ENCODE peak calls at places on chromosome 22, in nine cellular contexts. F is prostate gland, M is upper lobe of right lung, D is tibial nerve, S is heart left ventricle, C is Peyer's patch, X is PC-9, I is lung, H is psoas muscle. G is an unnamed sample. For H3K4me1, the result is how much of the 10 kb centered on the place peaks cover.

GRCh38 chr22:19291218-19291579 is 320 bp downstream of the CLTCL1 start:
- DNase-seq in C (peak), F (peak), D (no peak), S (peak), X (peak), M (peak), I (no peak), H (peak), G (peak)

GRCh38 chr22:40021401-40022000 is 26.7 kb downstream of the FAM83F start:
- DNase-seq in D (no peak), X (no peak), M (no peak), S (no peak), C (peak), H (no peak), F (no peak), I (no peak), G (no peak)

GRCh38 chr22:19687561-19688300 is 26.6 kb upstream of the SEPTIN5 start:
- DNase-seq in H (peak), F (no peak), D (no peak), C (no peak), M (peak), S (no peak), X (peak), I (no peak), G (no peak)

GRCh38 chr22:35630387-35630793 is 13.3 kb upstream of the MB start:
- DNase-seq in F (no peak), C (no peak), M (peak), D (no peak), X (peak), I (no peak), H (no peak), S (no peak), G (no peak)

GRCh38 chr22:32623943-32624342 is 149.3 kb downstream of the FBXO7 start:
- DNase-seq in H (peak), I (peak), C (no peak), S (no peak), X (no peak), M (no peak), D (peak), F (peak), G (peak)

GRCh38 chr22:41857160-41857859 is 24.4 kb downstream of the SREBF2 start:
- DNase-seq in M (no peak), C (no peak), S (no peak), I (no peak), D (peak), X (peak), H (peak), F (peak), G (no peak)

GRCh38 chr22:25110846-25111578 is 88.6 kb upstream of the CRYBB3 start:
- DNase-seq in X (peak), D (peak), I (peak), M (peak), C (peak), F (peak), H (peak), S (peak), G (peak)

GRCh38 chr22:35781898-35782297 is 64.2 kb downstream of the APOL5 start:
- DNase-seq in I (no peak), S (no peak), C (no peak), D (no peak), H (no peak), F (no peak), M (no peak), X (no peak), G (no peak)

GRCh38 chr22:42688241-42688913 is 32.3 kb downstream of the A4GALT start:
- DNase-seq in C (no peak), D (peak), M (peak), I (peak), H (peak), X (peak), F (peak), S (peak), G (peak)

GRCh38 chr22:25025586-25025985 is 73.1 kb downstream of the KIAA1671 start:
- DNase-seq in D (no peak), H (no peak), F (no peak), S (no peak), C (no peak), I (no peak), X (no peak), M (peak), G (no peak)

GRCh38 chr22:41603873-41604332 is 14.3 kb upstream of the PMM1 start:
- DNase-seq in F (no peak), X (no peak), D (no peak), I (no peak), H (no peak), C (no peak), M (no peak), S (no peak), G (no peak)

GRCh38 chr22:38866024-38866398 is 6.0 kb downstream of the CBX6 start:
- DNase-seq in S (no peak), M (no peak), D (no peak), I (no peak), F (no peak), C (no peak), H (no peak), X (no peak), G (no peak)
- H3K4me1 ChIP-seq in S (half or more), M (under half), D (half or more), I (under half), F (under half), C (under half), H (under half), X (under half), G (under half)

DNA sequence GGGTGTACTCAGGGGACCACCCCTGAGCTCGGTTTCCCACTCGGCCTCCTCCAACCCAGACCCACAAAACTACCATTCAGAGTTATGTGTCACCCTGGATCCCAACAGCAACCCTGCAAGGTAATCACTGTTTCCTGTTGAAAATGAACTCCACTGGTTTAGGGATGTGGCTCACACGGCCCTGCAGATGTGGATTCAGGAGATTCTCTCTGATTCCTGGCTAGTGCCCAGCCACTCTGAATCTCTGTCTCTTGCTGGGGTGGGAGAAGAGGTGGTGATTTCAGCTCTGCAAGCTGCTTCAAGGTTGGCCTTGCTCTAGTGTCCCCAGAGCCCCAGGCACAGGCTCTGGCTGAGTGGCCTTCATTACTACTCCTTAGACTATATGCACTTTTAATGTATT is 1231.6 kb downstream of the TBC1D22A start:
- DNase-seq in I (no peak), C (no peak), X (no peak), S (no peak), D (no peak), M (no peak), F (no peak), H (no peak), G (no peak)
- H3K4me1 ChIP-seq in I (under half), C (under half), X (under half), S (under half), D (under half), M (under half), F (under half), H (under half), G (under half)

GRCh38 chr22:37371491-37371890 is 55.8 kb downstream of the ELFN2 start:
- DNase-seq in M (no peak), F (no peak), D (no peak), C (no peak), X (no peak), I (no peak), H (no peak), S (no peak), G (peak)
- H3K4me1 ChIP-seq in M (under half), F (under half), D (under half), C (under half), X (under half), I (under half), H (under half), S (under half), G (under half)

GRCh38 chr22:22895776-22896445 is 8.3 kb downstream of the IGLL5 start:
- DNase-seq in S (no peak), C (no peak), F (no peak), I (no peak), D (no peak), H (no peak), M (peak), X (no peak), G (no peak)

GRCh38 chr22:22894740-22895731 is 7.4 kb downstream of the IGLL5 start:
- DNase-seq in D (no peak), S (no peak), I (no peak), M (peak), C (no peak), F (no peak), H (no peak), X (no peak), G (no peak)

GRCh38 chr22:22896601-22897000 is 9.0 kb downstream of the IGLL5 start:
- DNase-seq in I (no peak), F (no peak), M (no peak), H (no peak), C (no peak), D (no peak), S (no peak), X (no peak), G (no peak)

GRCh38 chr22:22897036-22897435 is 9.4 kb downstream of the IGLL5 start:
- DNase-seq in D (no peak), H (no peak), I (no peak), C (no peak), F (no peak), M (peak), X (no peak), S (no peak), G (no peak)

DNA sequence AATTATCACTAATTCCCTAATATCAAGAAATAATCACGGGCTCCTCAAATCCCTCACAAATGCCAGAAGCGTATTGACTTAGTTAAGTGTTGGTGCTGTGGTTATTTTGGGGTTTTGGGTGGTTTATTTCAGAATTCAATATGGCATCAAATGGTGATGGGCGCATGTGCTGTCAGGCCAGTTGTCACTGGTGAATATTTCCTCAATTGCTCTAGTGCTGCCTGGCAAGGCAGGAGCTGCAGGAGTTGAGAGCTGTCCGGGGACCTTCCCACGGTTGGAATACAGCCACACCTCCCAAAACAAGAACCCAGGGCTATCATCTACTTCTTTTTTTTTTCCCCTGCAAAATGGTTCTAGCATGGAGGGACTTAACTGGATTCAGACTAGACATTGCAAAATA is 10.3 kb downstream of the IGLL5 start:
- DNase-seq in C (no peak), I (no peak), D (no peak), H (no peak), M (no peak), S (no peak), F (no peak), X (no peak), G (no peak)
- H3K4me1 ChIP-seq in C (under half), I (under half), D (under half), H (under half), M (under half), S (under half), F (under half), X (under half), G (under half)

DNA sequence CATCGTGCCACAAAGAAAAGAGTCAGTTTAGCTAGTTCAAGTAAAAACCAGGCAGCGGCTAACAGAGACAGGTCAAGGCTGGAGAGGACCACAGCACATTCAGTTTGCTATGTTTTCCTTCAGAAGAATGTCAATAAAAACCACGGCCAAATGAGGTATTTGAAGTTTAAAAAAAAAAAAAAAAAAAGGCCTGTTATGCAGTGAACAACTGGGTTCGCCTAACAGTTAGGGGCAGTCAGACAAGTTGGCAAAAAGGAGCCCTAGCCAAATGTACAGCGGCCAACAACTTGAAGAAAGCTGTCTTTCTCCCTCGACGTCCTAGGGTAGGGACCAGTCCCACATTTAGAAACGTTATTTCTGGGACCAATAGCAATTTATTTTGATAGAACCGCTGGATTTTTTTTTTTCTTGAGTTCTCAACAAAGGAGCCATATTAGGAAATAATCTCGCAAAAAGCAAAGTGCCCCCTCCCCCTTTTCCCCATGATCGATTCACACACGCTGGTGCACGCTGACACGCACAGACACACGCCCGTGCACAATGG is 237.8 kb downstream of the TTC28 start:
- DNase-seq in C (no peak), S (no peak), M (no peak), F (peak), X (no peak), I (no peak), D (no peak), H (no peak), G (peak)
- H3K4me1 ChIP-seq in C (under half), S (under half), M (under half), F (under half), X (under half), I (under half), D (half or more), H (half or more), G (under half)

GRCh38 chr22:30423296-30423958 is 2.1 kb upstream of the MTFP1 start:
- DNase-seq in X (no peak), D (no peak), I (peak), S (no peak), M (peak), F (peak), H (no peak), C (peak), G (peak)
- H3K4me1 ChIP-seq in X (half or more), D (half or more), I (under half), S (under half), M (under half), F (under half), H (under half), C (under half), G (half or more)

GRCh38 chr22:27046126-27046525 is 388.7 kb downstream of the MIAT start:
- DNase-seq in F (no peak), D (no peak), X (no peak), C (no peak), I (no peak), S (no peak), H (no peak), M (no peak), G (no peak)

GRCh38 chr22:27045103-27045940 is 387.9 kb downstream of the MIAT start:
- DNase-seq in H (no peak), D (no peak), M (no peak), I (no peak), S (no peak), X (no peak), C (no peak), F (no peak), G (no peak)

GRCh38 chr22:27043246-27043645 is 385.9 kb downstream of the MIAT start:
- DNase-seq in F (no peak), C (no peak), S (no peak), M (no peak), I (no peak), D (no peak), X (no peak), H (no peak), G (no peak)

GRCh38 chr22:27050771-27051170 is 393.4 kb downstream of the MIAT start:
- DNase-seq in M (no peak), I (no peak), D (no peak), F (no peak), H (no peak), X (no peak), S (no peak), C (no peak), G (no peak)

GRCh38 chr22:27046603-27047002 is 389.2 kb downstream of the MIAT start:
- DNase-seq in F (no peak), X (no peak), C (no peak), D (no peak), H (no peak), S (no peak), M (no peak), I (no peak), G (no peak)
- H3K4me1 ChIP-seq in F (under half), X (under half), C (under half), D (under half), H (under half), S (under half), M (under half), I (under half), G (under half)

GRCh38 chr22:23218867-23219251 is 38.5 kb downstream of the BCR start:
- DNase-seq in F (no peak), S (peak), I (peak), M (peak), H (no peak), D (no peak), X (peak), C (peak), G (no peak)

GRCh38 chr22:23216331-23217170 is 36.2 kb downstream of the BCR start:
- DNase-seq in S (no peak), C (peak), D (no peak), X (no peak), I (no peak), F (no peak), M (no peak), H (no peak), G (no peak)

GRCh38 chr22:23218053-23218866 is 38.0 kb downstream of the BCR start:
- DNase-seq in H (no peak), M (no peak), X (no peak), F (no peak), I (no peak), D (no peak), S (no peak), C (peak), G (no peak)

GRCh38 chr22:23215294-23216204 is 35.2 kb downstream of the BCR start:
- DNase-seq in I (peak), F (no peak), X (peak), M (no peak), C (peak), H (no peak), D (no peak), S (no peak), G (peak)

DNA sequence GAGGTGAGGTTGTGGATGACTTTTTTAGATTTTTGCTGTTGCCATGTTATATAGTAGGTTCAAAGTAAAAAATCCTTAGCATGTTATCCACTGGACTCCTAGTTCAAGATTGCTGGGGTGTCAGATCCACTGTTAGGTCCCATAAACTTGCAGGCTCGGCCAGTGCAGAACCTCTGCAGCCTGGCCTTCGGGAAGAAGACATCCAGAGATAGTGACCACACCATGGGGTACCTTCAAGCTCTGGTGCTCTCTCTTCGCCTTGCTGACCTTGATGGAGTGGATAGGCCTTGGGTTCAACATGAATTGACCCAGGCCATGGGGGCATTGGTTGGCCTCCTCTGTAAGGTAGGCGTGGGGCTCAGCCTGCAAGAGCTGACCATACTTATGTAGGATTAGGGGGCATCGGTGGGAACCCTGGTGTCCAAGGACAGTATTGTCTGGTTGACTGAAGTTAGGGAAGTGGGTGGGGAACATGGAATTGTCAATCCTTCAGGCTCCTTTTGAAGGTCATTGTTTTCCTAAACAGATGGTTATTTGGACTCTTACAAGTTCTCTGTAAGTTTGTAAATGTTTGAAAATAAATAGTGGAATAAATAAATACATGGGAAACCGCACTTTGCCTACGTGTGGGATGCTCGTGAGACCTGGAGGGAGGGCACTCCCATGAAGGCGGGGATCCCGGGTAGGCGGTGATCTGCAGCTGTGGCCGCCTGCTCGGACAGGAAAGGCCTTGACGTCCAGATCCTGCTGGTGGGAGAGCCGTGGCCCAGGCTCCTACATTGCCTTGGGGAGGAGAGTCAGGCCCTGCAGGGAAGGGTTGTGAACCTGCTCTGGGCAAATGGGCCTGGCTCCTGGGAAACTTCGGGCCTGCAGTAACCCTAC is 37.1 kb downstream of the BCR start:
- DNase-seq in I (no peak), S (no peak), D (no peak), X (no peak), M (no peak), F (no peak), H (no peak), C (peak), G (peak)
- H3K4me1 ChIP-seq in I (under half), S (half or more), D (half or more), X (under half), M (half or more), F (under half), H (under half), C (under half), G (half or more)

DNA sequence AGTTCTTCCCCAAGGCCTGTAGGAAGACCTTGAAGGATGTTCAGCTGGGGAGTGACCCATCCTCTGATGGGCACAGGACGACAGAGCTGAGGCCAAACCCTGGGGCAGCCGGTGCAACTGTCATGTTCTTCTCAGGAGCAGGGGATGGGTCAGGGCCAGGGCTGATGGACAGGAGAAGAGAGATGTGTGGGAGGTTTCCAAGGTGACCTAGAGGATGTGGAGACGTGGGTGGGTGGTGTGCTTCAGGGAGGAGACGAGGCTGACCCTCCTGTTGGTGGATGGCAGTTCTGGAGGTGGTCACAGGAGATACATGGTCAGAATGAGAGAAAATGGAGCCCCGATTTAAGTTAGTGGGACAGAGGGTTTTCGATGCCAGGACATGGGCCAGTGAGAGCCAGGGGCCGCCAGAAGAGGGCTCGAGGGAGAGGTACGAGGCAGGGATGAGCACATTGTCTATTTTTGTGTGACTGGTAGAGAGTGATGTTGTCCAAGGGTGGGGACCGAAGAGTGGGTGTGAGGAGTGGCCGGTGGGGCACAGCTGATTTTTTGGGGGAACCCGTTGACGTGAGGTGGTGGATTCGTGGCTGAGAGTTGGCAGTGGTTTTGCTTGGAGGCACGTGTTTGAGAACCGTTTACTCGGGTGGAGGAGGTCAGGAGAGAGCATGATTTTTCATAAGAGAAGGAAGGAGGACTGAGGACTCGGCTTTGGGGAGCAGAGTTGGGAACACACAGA is 14.6 kb downstream of the TBC1D22A start:
- DNase-seq in D (no peak), M (no peak), F (no peak), C (no peak), I (no peak), X (no peak), S (no peak), H (no peak), G (no peak)
- H3K4me1 ChIP-seq in D (half or more), M (half or more), F (under half), C (under half), I (under half), X (under half), S (under half), H (under half), G (under half)